ENCODE peak calls at places on chromosomes 3 and 15, in ten cellular contexts. T is fibroblast of pulmonary artery; W is endothelial cell of umbilical vein; N is adrenal gland; R is choroid plexus epithelial cell; C is uterus; X is EL; Y is activated CD4-positive, alpha-beta T cell treated with anti-CD3 and anti-CD28 coated beads for 24 hours; I is frontal cortex; U is lung. J is an unnamed sample.
A peak's percentile ranks its signal among the peaks of the same experiment; 100 is the strongest.

GRCh38 chr3:107561980-107562379 is 39.2 kb downstream of the BBX start:
- DNase-seq in T (no peak), W (no peak), N (no peak), R (peak; percentile 13), C (no peak), X (peak; percentile 11), Y (no peak), I (no peak), U (no peak), J (no peak)

GRCh38 chr3:119834754-119835365 is 53.0 kb downstream of the NR1I2 start:
- DNase-seq in T (no peak), W (no peak), N (no peak), R (no peak), C (no peak), X (no peak), Y (no peak), I (no peak), U (no peak), J (no peak)

GRCh38 chr15:26736502-26737248 is 36.2 kb downstream of the GABRB3 start:
- DNase-seq in T (no peak), W (no peak), N (no peak), R (no peak), C (no peak), X (no peak), Y (no peak), I (no peak), U (no peak), J (no peak)

GRCh38 chr3:53805463-53806159 is 40.6 kb downstream of the CHDH start:
- DNase-seq in T (no peak), W (no peak), N (no peak), R (no peak), C (no peak), X (no peak), Y (no peak), I (no peak), U (no peak), J (no peak)

GRCh38 chr3:167114619-167115018 is 265.5 kb downstream of the ZBBX start:
- DNase-seq in T (no peak), W (no peak), N (no peak), R (no peak), C (no peak), X (no peak), Y (no peak), I (no peak), U (no peak), J (no peak)

GRCh38 chr15:50418041-50418583 is 6.1 kb upstream of the USP8 start:
- DNase-seq in T (no peak), W (no peak), N (no peak), R (no peak), C (no peak), X (peak; percentile 22), Y (no peak), I (no peak), U (no peak), J (no peak)

GRCh38 chr15:68441045-68441743 is 9.2 kb upstream of the ITGA11 start:
- DNase-seq in T (no peak), W (no peak), N (no peak), R (no peak), C (no peak), X (no peak), Y (no peak), I (no peak), U (peak; percentile 19), J (no peak)

GRCh38 chr15:70238917-70239316 is 141.2 kb upstream of the TLE3 start:
- DNase-seq in T (no peak), W (no peak), N (no peak), R (no peak), C (no peak), X (no peak), Y (no peak), I (no peak), U (no peak), J (no peak)

GRCh38 chr3:133934996-133935842 is 39.5 kb upstream of the RAB6B start:
- DNase-seq in T (no peak), W (no peak), N (no peak), R (no peak), C (no peak), X (no peak), Y (no peak), I (no peak), U (no peak), J (no peak)